ENCODE peak calls at places on chromosomes 7 and 10, in ten cellular contexts. K is stomach, D is GM23338, S is HepG2, Y is HL-60, N is prostate gland, V is GM12891, R is Panc1, Q is breast epithelium, I is HCT116. A is an unnamed sample.

GRCh38 chr7:985127-985416 is 2.1 kb downstream of the CYP2W1 start:
- DNase-seq in K (no peak), D (no peak), S (no peak), Y (no peak), N (no peak), V (no peak), R (no peak), Q (no peak), I (no peak), A (no peak)

GRCh38 chr10:89431977-89432376 is 17.6 kb downstream of the IFIT5 start:
- DNase-seq in K (no peak), D (no peak), S (peak; percentile 10), Y (no peak), N (no peak), V (no peak), R (no peak), Q (no peak), I (no peak), A (no peak)

GRCh38 chr10:5591336-5591824 is 66.6 kb downstream of the CALML3 start:
- DNase-seq in K (no peak), D (no peak), S (peak; percentile 63), Y (no peak), N (no peak), V (no peak), R (no peak), Q (no peak), I (no peak), A (no peak)

GRCh38 chr10:120581496-120581895 is 124.5 kb downstream of the PLPP4 start:
- DNase-seq in K (no peak), D (peak; percentile 59), S (no peak), Y (no peak), N (no peak), V (no peak), R (no peak), Q (no peak), I (peak; percentile 12), A (no peak)

GRCh38 chr10:11687779-11688447 is 54.3 kb upstream of the ECHDC3 start:
- DNase-seq in K (peak; percentile 53), D (no peak), S (no peak), Y (no peak), N (peak; percentile 69), V (no peak), R (no peak), Q (peak; percentile 76), I (no peak), A (no peak)

GRCh38 chr10:26488344-26488743 is 50.2 kb downstream of the APBB1IP start:
- DNase-seq in K (no peak), D (no peak), S (no peak), Y (no peak), N (no peak), V (no peak), R (no peak), Q (no peak), I (no peak), A (no peak)

GRCh38 chr7:128835790-128836641 is 5.8 kb downstream of the FLNC start:
- DNase-seq in K (no peak), D (no peak), S (no peak), Y (no peak), N (no peak), V (peak; percentile 11), R (no peak), Q (no peak), I (no peak), A (peak; percentile 46)

GRCh38 chr7:134654104-134654775 is 7.6 kb downstream of the BPGM start:
- DNase-seq in K (no peak), D (no peak), S (no peak), Y (no peak), N (no peak), V (no peak), R (no peak), Q (no peak), I (no peak), A (no peak)

GRCh38 chr7:650339-651031 is 76.0 kb upstream of the DNAAF5 start:
- DNase-seq in K (no peak), D (no peak), S (no peak), Y (no peak), N (no peak), V (no peak), R (no peak), Q (no peak), I (no peak), A (peak; percentile 62)

GRCh38 chr7:22083711-22084289 is 138.1 kb upstream of the CDCA7L start:
- DNase-seq in K (no peak), D (peak; percentile 14), S (no peak), Y (no peak), N (no peak), V (no peak), R (no peak), Q (no peak), I (no peak), A (no peak)

GRCh38 chr7:45636733-45637132 is 62.6 kb downstream of the ADCY1 start:
- DNase-seq in K (no peak), D (no peak), S (no peak), Y (no peak), N (no peak), V (no peak), R (no peak), Q (no peak), I (no peak), A (no peak)

GRCh38 chr10:103792547-103792946 is 62.8 kb downstream of the SH3PXD2A start:
- DNase-seq in K (no peak), D (no peak), S (no peak), Y (no peak), N (no peak), V (no peak), R (no peak), Q (no peak), I (no peak), A (no peak)

GRCh38 chr7:876972-877311 is 588 bp downstream of the GET4 start:
- DNase-seq in K (no peak), D (no peak), S (no peak), Y (peak; percentile 43), N (no peak), V (no peak), R (no peak), Q (peak; percentile 52), I (no peak), A (no peak)

GRCh38 chr10:13684252-13684791 is 97.6 kb downstream of the PRPF18 start:
- DNase-seq in K (peak; percentile 43), D (no peak), S (no peak), Y (no peak), N (peak; percentile 27), V (no peak), R (no peak), Q (no peak), I (no peak), A (peak; percentile 59)
- TF ChIP-seq POLR2AphosphoS5 in K (peak; percentile 36), D (no peak), S (no peak), Y (no peak), N (no peak), V (no peak), R (no peak), Q (no peak), I (no peak), A (peak; percentile 77)

GRCh38 chr10:77925795-77926565 is 575 bp downstream of the DLG5 start:
- DNase-seq in K (peak; percentile 67), D (peak; percentile 70), S (no peak), Y (peak; percentile 23), N (peak; percentile 73), V (no peak), R (no peak), Q (peak; percentile 69), I (no peak), A (peak; percentile 62)
- TF ChIP-seq POLR2AphosphoS5 in K (no peak), D (no peak), S (no peak), Y (no peak), N (peak; percentile 21), V (no peak), R (no peak), Q (no peak), I (no peak), A (no peak)

DNA sequence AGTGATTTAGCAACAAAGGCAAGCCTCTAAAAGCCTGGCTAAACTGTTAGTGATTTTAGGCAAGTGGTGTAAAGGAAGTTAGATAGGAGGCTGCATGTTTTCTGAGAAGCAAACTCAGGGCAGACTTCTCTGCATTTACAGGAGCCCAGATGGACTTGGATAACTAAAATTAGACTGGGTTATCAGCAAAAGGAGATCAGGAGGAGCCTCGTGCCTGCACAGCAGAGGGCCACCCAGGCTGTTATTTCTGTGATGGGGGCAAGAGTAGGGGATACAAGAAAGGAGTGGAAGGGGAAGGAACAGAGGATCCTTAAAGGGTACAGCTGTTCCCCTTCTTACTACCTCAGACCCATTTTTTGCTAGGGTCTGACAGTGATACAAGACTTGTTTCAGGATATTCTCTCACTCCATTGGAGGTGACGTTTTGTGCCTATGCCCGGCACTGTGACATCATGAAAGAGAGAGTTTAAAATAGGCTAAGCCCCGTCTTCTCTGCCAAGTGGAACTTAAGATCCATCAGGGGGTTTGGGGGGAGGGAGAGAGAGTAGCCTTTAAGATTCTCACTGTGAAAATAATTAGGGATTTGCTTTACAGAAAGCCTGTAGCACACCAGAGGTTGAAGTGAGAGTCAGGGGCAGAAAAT is 49.5 kb upstream of the PDCD4 start:
- DNase-seq in K (no peak), D (no peak), S (no peak), Y (no peak), N (no peak), V (no peak), R (no peak), Q (no peak), I (no peak), A (no peak)
- TF ChIP-seq POLR2AphosphoS5 in K (no peak), D (no peak), S (no peak), Y (no peak), N (no peak), V (no peak), R (no peak), Q (no peak), I (no peak), A (no peak)

DNA sequence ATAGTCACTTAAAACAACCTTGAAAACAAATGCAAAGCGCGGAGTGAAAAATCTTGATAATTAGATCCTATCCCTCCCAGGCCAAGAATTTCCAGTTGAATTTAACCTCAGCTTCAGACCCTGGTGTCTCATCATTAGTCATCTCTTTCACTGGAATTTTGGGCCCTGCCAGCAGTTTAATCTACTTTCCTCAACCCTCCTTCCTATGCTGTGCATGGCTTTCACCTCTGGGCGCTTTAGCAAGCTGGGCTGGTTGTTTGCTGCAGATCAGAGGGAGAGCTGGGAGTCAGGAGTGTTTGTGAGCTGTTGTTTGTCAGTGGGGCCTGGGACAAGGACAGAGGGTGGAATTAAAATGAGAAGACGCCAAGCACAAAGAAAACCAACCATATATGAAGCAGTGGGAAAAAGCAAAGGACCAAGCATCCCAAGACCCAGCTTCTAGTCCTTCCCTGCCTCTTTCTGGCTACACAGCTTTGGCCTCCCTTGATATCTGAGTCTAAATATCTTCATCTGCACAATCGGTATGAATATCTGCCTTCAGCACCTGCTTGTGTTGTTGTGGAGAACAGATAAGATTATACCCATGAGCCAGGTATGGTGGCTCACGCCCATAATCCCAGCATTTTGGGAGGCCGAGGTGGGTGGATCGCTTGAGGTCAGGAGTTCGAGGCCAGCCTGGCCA is 13.5 kb downstream of the MYOF start:
- DNase-seq in K (no peak), D (no peak), S (peak; percentile 25), Y (no peak), N (no peak), V (no peak), R (peak; percentile 89), Q (no peak), I (peak; percentile 89), A (no peak)
- TF ChIP-seq POLR2AphosphoS5 in K (peak; percentile 46), D (no peak), S (no peak), Y (no peak), N (peak; percentile 16), V (no peak), R (peak; percentile 55), Q (no peak), I (peak; percentile 51), A (no peak)

DNA sequence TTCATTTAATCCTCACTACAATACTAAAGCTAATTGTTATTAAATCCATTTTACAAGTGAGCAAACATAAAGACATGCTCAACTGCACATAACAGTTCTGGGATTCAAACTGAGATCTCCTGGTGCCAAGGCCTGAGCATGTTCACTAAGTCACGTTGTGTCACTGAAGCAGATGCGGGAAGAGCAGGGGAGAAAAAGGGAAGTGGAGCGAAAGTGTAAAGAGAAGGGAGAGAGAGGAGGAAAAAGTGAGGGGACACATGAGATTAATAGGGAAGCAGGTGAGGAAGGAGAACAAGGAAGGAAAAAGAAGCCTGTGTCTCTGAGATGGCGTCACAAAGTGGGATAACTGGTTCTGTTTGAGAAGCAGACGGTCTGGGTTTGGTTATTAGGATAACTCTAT is 38.9 kb upstream of the KAT6B start:
- DNase-seq in K (no peak), D (no peak), S (no peak), Y (peak; percentile 36), N (no peak), V (no peak), R (no peak), Q (no peak), I (no peak), A (no peak)
- TF ChIP-seq POLR2AphosphoS5 in K (no peak), D (no peak), S (no peak), Y (no peak), N (no peak), V (no peak), R (no peak), Q (no peak), I (no peak), A (no peak)

A was measured in upper lobe of left lung.